ENCODE peak calls at places on chromosomes 11 and 22, in nine cellular contexts. One of them, this sample, is unnamed.

GRCh38 chr11:93073026-93073425 is 103.6 kb downstream of the MTNR1B start:
- DNase-seq in neural progenitor cell: no peak
- DNase-seq in fibroblast of lung: no peak
- DNase-seq in hepatocyte: no peak
- DNase-seq in GM23248: no peak
- DNase-seq in IMR-90: no peak
- DNase-seq in GM23338: peak
- DNase-seq in MM.1S: no peak
- DNase-seq in neuronal stem cell: no peak
- DNase-seq in this sample: peak

GRCh38 chr22:18075101-18075730 is 2.6 kb upstream of the PEX26 start:
- DNase-seq in fibroblast of lung: no peak
- DNase-seq in IMR-90: no peak
- DNase-seq in MM.1S: no peak
- DNase-seq in neuronal stem cell: no peak
- DNase-seq in hepatocyte: no peak
- DNase-seq in GM23338: no peak
- DNase-seq in GM23248: no peak
- DNase-seq in neural progenitor cell: no peak
- DNase-seq in this sample: no peak

GRCh38 chr11:77269484-77270123 is 31.9 kb downstream of the GDPD4 start:
- DNase-seq in MM.1S: no peak
- DNase-seq in hepatocyte: no peak
- DNase-seq in fibroblast of lung: peak
- DNase-seq in GM23338: no peak
- DNase-seq in neuronal stem cell: no peak
- DNase-seq in IMR-90: peak
- DNase-seq in GM23248: peak
- DNase-seq in neural progenitor cell: no peak
- DNase-seq in this sample: no peak

GRCh38 chr11:75513250-75513649 is 12.5 kb downstream of the GDPD5 start:
- DNase-seq in hepatocyte: no peak
- DNase-seq in GM23338: no peak
- DNase-seq in neural progenitor cell: no peak
- DNase-seq in neuronal stem cell: no peak
- DNase-seq in GM23248: no peak
- DNase-seq in IMR-90: peak
- DNase-seq in MM.1S: no peak
- DNase-seq in fibroblast of lung: peak
- DNase-seq in this sample: no peak

GRCh38 chr11:124071622-124071948 is 30.5 kb upstream of the OR10G7 start:
- DNase-seq in GM23338: peak
- DNase-seq in fibroblast of lung: no peak
- DNase-seq in IMR-90: no peak
- DNase-seq in hepatocyte: no peak
- DNase-seq in neuronal stem cell: no peak
- DNase-seq in MM.1S: no peak
- DNase-seq in neural progenitor cell: no peak
- DNase-seq in GM23248: no peak
- DNase-seq in this sample: no peak

GRCh38 chr11:27282141-27282590 is 80.8 kb downstream of the CCDC34 start:
- DNase-seq in MM.1S: no peak
- DNase-seq in GM23338: no peak
- DNase-seq in neuronal stem cell: no peak
- DNase-seq in hepatocyte: no peak
- DNase-seq in IMR-90: peak
- DNase-seq in fibroblast of lung: peak
- DNase-seq in neural progenitor cell: no peak
- DNase-seq in GM23248: peak
- DNase-seq in this sample: no peak

GRCh38 chr22:32206774-32207758 is 2.2 kb upstream of the RFPL2 start:
- DNase-seq in IMR-90: no peak
- DNase-seq in GM23248: peak
- DNase-seq in neuronal stem cell: no peak
- DNase-seq in neural progenitor cell: peak
- DNase-seq in MM.1S: peak
- DNase-seq in GM23338: peak
- DNase-seq in fibroblast of lung: peak
- DNase-seq in hepatocyte: peak
- DNase-seq in this sample: peak

GRCh38 chr22:25127274-25127673 is 72.4 kb upstream of the CRYBB3 start:
- DNase-seq in hepatocyte: no peak
- DNase-seq in IMR-90: no peak
- DNase-seq in GM23338: no peak
- DNase-seq in MM.1S: no peak
- DNase-seq in GM23248: no peak
- DNase-seq in neural progenitor cell: peak
- DNase-seq in neuronal stem cell: no peak
- DNase-seq in fibroblast of lung: no peak
- DNase-seq in this sample: no peak

GRCh38 chr11:86660011-86660595 is 12.3 kb downstream of the ME3 start:
- DNase-seq in hepatocyte: no peak
- DNase-seq in GM23338: no peak
- DNase-seq in IMR-90: peak
- DNase-seq in MM.1S: no peak
- DNase-seq in GM23248: peak
- DNase-seq in neural progenitor cell: no peak
- DNase-seq in neuronal stem cell: no peak
- DNase-seq in fibroblast of lung: peak
- DNase-seq in this sample: no peak

GRCh38 chr11:59243633-59244032 is 30.9 kb upstream of the MPEG1 start:
- DNase-seq in GM23248: no peak
- DNase-seq in neuronal stem cell: no peak
- DNase-seq in neural progenitor cell: no peak
- DNase-seq in MM.1S: no peak
- DNase-seq in GM23338: no peak
- DNase-seq in IMR-90: peak
- DNase-seq in fibroblast of lung: no peak
- DNase-seq in hepatocyte: no peak
- DNase-seq in this sample: no peak

GRCh38 chr11:108278546-108278945 is 55.7 kb downstream of the ATM start:
- DNase-seq in MM.1S: no peak
- DNase-seq in IMR-90: peak
- DNase-seq in hepatocyte: no peak
- DNase-seq in GM23248: no peak
- DNase-seq in fibroblast of lung: peak
- DNase-seq in neural progenitor cell: no peak
- DNase-seq in GM23338: peak
- DNase-seq in neuronal stem cell: no peak
- DNase-seq in this sample: peak

GRCh38 chr11:6530848-6531247 is 33.8 kb downstream of the DNHD1 start:
- DNase-seq in fibroblast of lung: no peak
- DNase-seq in GM23338: no peak
- DNase-seq in hepatocyte: no peak
- DNase-seq in neural progenitor cell: no peak
- DNase-seq in neuronal stem cell: no peak
- DNase-seq in GM23248: peak
- DNase-seq in MM.1S: no peak
- DNase-seq in IMR-90: peak
- DNase-seq in this sample: no peak

GRCh38 chr22:23772315-23773246 is at the start of gene MMP11:
- DNase-seq in hepatocyte: peak
- DNase-seq in MM.1S: peak
- DNase-seq in IMR-90: no peak
- DNase-seq in neuronal stem cell: no peak
- DNase-seq in GM23338: peak
- DNase-seq in GM23248: peak
- DNase-seq in fibroblast of lung: peak
- DNase-seq in neural progenitor cell: peak
- DNase-seq in this sample: peak

GRCh38 chr11:119864836-119865235 is 135.8 kb upstream of the NECTIN1 start:
- DNase-seq in hepatocyte: no peak
- DNase-seq in MM.1S: no peak
- DNase-seq in IMR-90: no peak
- DNase-seq in neural progenitor cell: no peak
- DNase-seq in fibroblast of lung: no peak
- DNase-seq in GM23248: no peak
- DNase-seq in GM23338: no peak
- DNase-seq in neuronal stem cell: no peak
- DNase-seq in this sample: no peak

GRCh38 chr11:44464741-44465140 is 100.7 kb upstream of the CD82 start:
- DNase-seq in fibroblast of lung: no peak
- DNase-seq in IMR-90: no peak
- DNase-seq in neuronal stem cell: no peak
- DNase-seq in GM23338: peak
- DNase-seq in neural progenitor cell: no peak
- DNase-seq in GM23248: no peak
- DNase-seq in hepatocyte: no peak
- DNase-seq in MM.1S: no peak
- DNase-seq in this sample: no peak

GRCh38 chr11:35907648-35908431 is 36.0 kb upstream of the LDLRAD3 start:
- DNase-seq in MM.1S: no peak
- DNase-seq in GM23248: peak
- DNase-seq in neural progenitor cell: no peak
- DNase-seq in IMR-90: peak
- DNase-seq in neuronal stem cell: no peak
- DNase-seq in fibroblast of lung: peak
- DNase-seq in hepatocyte: peak
- DNase-seq in GM23338: no peak
- DNase-seq in this sample: no peak

GRCh38 chr11:22703561-22703960 is 37.1 kb downstream of the GAS2 start:
- DNase-seq in GM23248: no peak
- DNase-seq in IMR-90: peak
- DNase-seq in neuronal stem cell: no peak
- DNase-seq in GM23338: no peak
- DNase-seq in fibroblast of lung: peak
- DNase-seq in MM.1S: no peak
- DNase-seq in neural progenitor cell: no peak
- DNase-seq in hepatocyte: peak
- DNase-seq in this sample: no peak

GRCh38 chr11:94719864-94720263 is 48.3 kb upstream of the AMOTL1 start:
- DNase-seq in neuronal stem cell: no peak
- DNase-seq in MM.1S: no peak
- DNase-seq in fibroblast of lung: no peak
- DNase-seq in GM23248: no peak
- DNase-seq in IMR-90: no peak
- DNase-seq in hepatocyte: no peak
- DNase-seq in GM23338: no peak
- DNase-seq in neural progenitor cell: no peak
- DNase-seq in this sample: no peak

GRCh38 chr22:22556578-22556977 is 2.5 kb downstream of the PRAME start:
- DNase-seq in neuronal stem cell: no peak
- DNase-seq in GM23338: no peak
- DNase-seq in neural progenitor cell: no peak
- DNase-seq in GM23248: no peak
- DNase-seq in fibroblast of lung: no peak
- DNase-seq in IMR-90: no peak
- DNase-seq in hepatocyte: no peak
- DNase-seq in MM.1S: no peak
- DNase-seq in this sample: no peak

GRCh38 chr11:73288873-73289707 is 17.0 kb downstream of the P2RY6 start:
- DNase-seq in hepatocyte: peak
- DNase-seq in GM23248: peak
- DNase-seq in fibroblast of lung: peak
- DNase-seq in neuronal stem cell: peak
- DNase-seq in neural progenitor cell: peak
- DNase-seq in GM23338: peak
- DNase-seq in IMR-90: peak
- DNase-seq in MM.1S: peak
- DNase-seq in this sample: peak

GRCh38 chr11:13289081-13289480 is 11.5 kb downstream of the BMAL1 start:
- DNase-seq in fibroblast of lung: peak
- DNase-seq in MM.1S: no peak
- DNase-seq in neuronal stem cell: no peak
- DNase-seq in GM23338: peak
- DNase-seq in IMR-90: peak
- DNase-seq in hepatocyte: no peak
- DNase-seq in GM23248: peak
- DNase-seq in neural progenitor cell: peak
- DNase-seq in this sample: no peak

GRCh38 chr22:42630901-42631602 is 9.3 kb downstream of the ATP5MGL start:
- DNase-seq in GM23338: no peak
- DNase-seq in GM23248: no peak
- DNase-seq in fibroblast of lung: no peak
- DNase-seq in IMR-90: no peak
- DNase-seq in neural progenitor cell: no peak
- DNase-seq in MM.1S: no peak
- DNase-seq in neuronal stem cell: no peak
- DNase-seq in hepatocyte: no peak
- DNase-seq in this sample: no peak
- H2AFZ ChIP-seq in GM23338: no peak
- H2AFZ ChIP-seq in GM23248: no peak
- H2AFZ ChIP-seq in fibroblast of lung: no peak
- H2AFZ ChIP-seq in IMR-90: no peak
- H2AFZ ChIP-seq in neural progenitor cell: no peak
- H2AFZ ChIP-seq in MM.1S: no peak
- H2AFZ ChIP-seq in neuronal stem cell: no peak
- H2AFZ ChIP-seq in hepatocyte: no peak
- H2AFZ ChIP-seq in this sample: no peak

GRCh38 chr11:45922425-45923082 is at the start of gene LARGE2:
- DNase-seq in fibroblast of lung: no peak
- DNase-seq in IMR-90: no peak
- DNase-seq in GM23338: peak
- DNase-seq in MM.1S: peak
- DNase-seq in neural progenitor cell: peak
- DNase-seq in hepatocyte: peak
- DNase-seq in neuronal stem cell: peak
- DNase-seq in GM23248: no peak
- DNase-seq in this sample: no peak
- H3K27ac ChIP-seq in fibroblast of lung: no peak
- H3K27ac ChIP-seq in IMR-90: no peak
- H3K27ac ChIP-seq in GM23338: peak
- H3K27ac ChIP-seq in MM.1S: peak
- H3K27ac ChIP-seq in neural progenitor cell: no peak
- H3K27ac ChIP-seq in hepatocyte: peak
- H3K27ac ChIP-seq in neuronal stem cell: no peak
- H3K27ac ChIP-seq in GM23248: no peak
- H3K27ac ChIP-seq in this sample: no peak

GRCh38 chr11:48066881-48067800 is 86.8 kb downstream of the PTPRJ start:
- DNase-seq in MM.1S: no peak
- DNase-seq in neural progenitor cell: peak
- DNase-seq in neuronal stem cell: no peak
- DNase-seq in hepatocyte: no peak
- DNase-seq in fibroblast of lung: peak
- DNase-seq in GM23248: peak
- DNase-seq in IMR-90: no peak
- DNase-seq in GM23338: no peak
- DNase-seq in this sample: no peak
- H2AFZ ChIP-seq in MM.1S: no peak
- H2AFZ ChIP-seq in neural progenitor cell: no peak
- H2AFZ ChIP-seq in neuronal stem cell: peak
- H2AFZ ChIP-seq in hepatocyte: no peak
- H2AFZ ChIP-seq in fibroblast of lung: no peak
- H2AFZ ChIP-seq in GM23248: no peak
- H2AFZ ChIP-seq in IMR-90: no peak
- H2AFZ ChIP-seq in GM23338: no peak
- H2AFZ ChIP-seq in this sample: no peak

GRCh38 chr11:83726316-83726715 is 440.1 kb upstream of the CCDC90B start:
- DNase-seq in fibroblast of lung: no peak
- DNase-seq in MM.1S: no peak
- DNase-seq in neuronal stem cell: no peak
- DNase-seq in IMR-90: no peak
- DNase-seq in hepatocyte: no peak
- DNase-seq in GM23338: no peak
- DNase-seq in neural progenitor cell: no peak
- DNase-seq in GM23248: no peak
- DNase-seq in this sample: no peak
- H3K27ac ChIP-seq in fibroblast of lung: no peak
- H3K27ac ChIP-seq in MM.1S: no peak
- H3K27ac ChIP-seq in neuronal stem cell: no peak
- H3K27ac ChIP-seq in IMR-90: no peak
- H3K27ac ChIP-seq in hepatocyte: no peak
- H3K27ac ChIP-seq in GM23338: peak
- H3K27ac ChIP-seq in neural progenitor cell: no peak
- H3K27ac ChIP-seq in GM23248: no peak
- H3K27ac ChIP-seq in this sample: no peak

This sample was measured in H9.